ENCODE peak calls at places on chromosomes 2 and 18, in nine cellular contexts. One of them, this sample, is unnamed. For H3K4me1, the result is how much of the 10 kb centered on the place peaks cover.

GRCh38 chr18:78792094-78792493 is 187.5 kb upstream of the SALL3 start:
- DNase-seq in CD8-positive, alpha-beta memory T cell: no peak
- DNase-seq in IMR-90: no peak
- DNase-seq in endothelial cell of umbilical vein: no peak
- DNase-seq in A549: no peak
- DNase-seq in ovary: no peak
- DNase-seq in H9: no peak
- DNase-seq in tibial artery: no peak
- DNase-seq in left ventricle myocardium inferior: no peak
- DNase-seq in this sample: no peak

GRCh38 chr2:74188018-74188601 is 9.4 kb upstream of the MOB1A start:
- DNase-seq in endothelial cell of umbilical vein: no peak
- DNase-seq in ovary: no peak
- DNase-seq in A549: no peak
- DNase-seq in left ventricle myocardium inferior: no peak
- DNase-seq in tibial artery: no peak
- DNase-seq in IMR-90: peak
- DNase-seq in CD8-positive, alpha-beta memory T cell: no peak
- DNase-seq in H9: peak
- DNase-seq in this sample: peak

GRCh38 chr2:238594796-238595749 is 168.3 kb downstream of the ASB1 start:
- DNase-seq in A549: no peak
- DNase-seq in tibial artery: peak
- DNase-seq in left ventricle myocardium inferior: no peak
- DNase-seq in ovary: no peak
- DNase-seq in CD8-positive, alpha-beta memory T cell: no peak
- DNase-seq in H9: no peak
- DNase-seq in endothelial cell of umbilical vein: no peak
- DNase-seq in IMR-90: no peak
- DNase-seq in this sample: no peak

GRCh38 chr2:70983506-70984227 is 5.2 kb downstream of the ANKRD53 start:
- DNase-seq in tibial artery: peak
- DNase-seq in CD8-positive, alpha-beta memory T cell: no peak
- DNase-seq in H9: peak
- DNase-seq in A549: no peak
- DNase-seq in endothelial cell of umbilical vein: no peak
- DNase-seq in ovary: peak
- DNase-seq in left ventricle myocardium inferior: no peak
- DNase-seq in IMR-90: no peak
- DNase-seq in this sample: no peak

GRCh38 chr2:69163109-69163508 is 150.1 kb downstream of the ANTXR1 start:
- DNase-seq in ovary: no peak
- DNase-seq in H9: no peak
- DNase-seq in left ventricle myocardium inferior: no peak
- DNase-seq in endothelial cell of umbilical vein: peak
- DNase-seq in tibial artery: no peak
- DNase-seq in A549: peak
- DNase-seq in CD8-positive, alpha-beta memory T cell: no peak
- DNase-seq in IMR-90: peak
- DNase-seq in this sample: peak

GRCh38 chr18:3110034-3110752 is 97.2 kb upstream of the LPIN2 start:
- DNase-seq in endothelial cell of umbilical vein: no peak
- DNase-seq in ovary: no peak
- DNase-seq in H9: no peak
- DNase-seq in CD8-positive, alpha-beta memory T cell: no peak
- DNase-seq in left ventricle myocardium inferior: no peak
- DNase-seq in tibial artery: no peak
- DNase-seq in IMR-90: no peak
- DNase-seq in A549: no peak
- DNase-seq in this sample: no peak

GRCh38 chr2:238790877-238791276 is 57.0 kb upstream of the TWIST2 start:
- DNase-seq in ovary: no peak
- DNase-seq in left ventricle myocardium inferior: no peak
- DNase-seq in A549: no peak
- DNase-seq in tibial artery: no peak
- DNase-seq in endothelial cell of umbilical vein: no peak
- DNase-seq in CD8-positive, alpha-beta memory T cell: no peak
- DNase-seq in IMR-90: no peak
- DNase-seq in H9: no peak
- DNase-seq in this sample: no peak

GRCh38 chr2:136407113-136407951 is 289.4 kb upstream of the CXCR4 start:
- DNase-seq in H9: no peak
- DNase-seq in left ventricle myocardium inferior: no peak
- DNase-seq in IMR-90: no peak
- DNase-seq in ovary: no peak
- DNase-seq in tibial artery: no peak
- DNase-seq in A549: no peak
- DNase-seq in CD8-positive, alpha-beta memory T cell: no peak
- DNase-seq in endothelial cell of umbilical vein: no peak
- DNase-seq in this sample: no peak

GRCh38 chr18:50441518-50441917 is 66.7 kb downstream of the SKA1 start:
- DNase-seq in CD8-positive, alpha-beta memory T cell: no peak
- DNase-seq in ovary: no peak
- DNase-seq in tibial artery: no peak
- DNase-seq in A549: no peak
- DNase-seq in IMR-90: no peak
- DNase-seq in H9: no peak
- DNase-seq in left ventricle myocardium inferior: no peak
- DNase-seq in endothelial cell of umbilical vein: no peak
- DNase-seq in this sample: no peak

GRCh38 chr18:32735781-32736180 is 37.0 kb downstream of the KLHL14 start:
- DNase-seq in ovary: no peak
- DNase-seq in IMR-90: peak
- DNase-seq in H9: no peak
- DNase-seq in CD8-positive, alpha-beta memory T cell: no peak
- DNase-seq in A549: no peak
- DNase-seq in left ventricle myocardium inferior: no peak
- DNase-seq in tibial artery: no peak
- DNase-seq in endothelial cell of umbilical vein: no peak
- DNase-seq in this sample: no peak

GRCh38 chr18:61554946-61555361 is 221.7 kb downstream of the CDH20 start:
- DNase-seq in tibial artery: no peak
- DNase-seq in IMR-90: peak
- DNase-seq in endothelial cell of umbilical vein: no peak
- DNase-seq in H9: no peak
- DNase-seq in CD8-positive, alpha-beta memory T cell: no peak
- DNase-seq in ovary: no peak
- DNase-seq in left ventricle myocardium inferior: no peak
- DNase-seq in A549: no peak
- DNase-seq in this sample: no peak

GRCh38 chr2:197852127-197852526 is 47.7 kb downstream of the PLCL1 start:
- DNase-seq in A549: no peak
- DNase-seq in ovary: no peak
- DNase-seq in CD8-positive, alpha-beta memory T cell: no peak
- DNase-seq in H9: no peak
- DNase-seq in IMR-90: no peak
- DNase-seq in left ventricle myocardium inferior: no peak
- DNase-seq in endothelial cell of umbilical vein: no peak
- DNase-seq in tibial artery: no peak
- DNase-seq in this sample: no peak

DNA sequence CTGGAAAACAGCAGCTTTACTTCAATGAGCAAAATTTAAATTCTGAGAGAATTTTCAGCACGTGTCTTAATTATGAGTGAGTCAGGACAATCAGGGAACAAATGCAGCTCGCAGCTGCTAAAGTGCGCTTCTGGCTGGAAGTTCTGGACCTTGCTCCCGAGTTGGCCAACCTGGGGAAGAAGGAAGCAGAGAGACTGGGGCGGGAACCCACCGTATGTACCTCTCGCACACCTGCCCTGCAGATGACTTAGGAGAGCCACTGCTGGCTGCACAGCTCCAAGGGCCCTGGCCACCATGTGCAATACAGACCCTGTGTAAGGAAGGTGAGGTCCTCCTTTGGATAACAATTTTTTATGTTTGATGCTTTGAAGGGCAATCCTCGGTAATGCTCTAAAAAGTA is 42.4 kb downstream of the REEP1 start:
- DNase-seq in A549: no peak
- DNase-seq in tibial artery: no peak
- DNase-seq in IMR-90: no peak
- DNase-seq in ovary: no peak
- DNase-seq in H9: no peak
- DNase-seq in left ventricle myocardium inferior: no peak
- DNase-seq in CD8-positive, alpha-beta memory T cell: no peak
- DNase-seq in endothelial cell of umbilical vein: no peak
- DNase-seq in this sample: no peak
- H3K4me1 ChIP-seq in A549: under half
- H3K4me1 ChIP-seq in tibial artery: under half
- H3K4me1 ChIP-seq in IMR-90: under half
- H3K4me1 ChIP-seq in ovary: under half
- H3K4me1 ChIP-seq in H9: under half
- H3K4me1 ChIP-seq in left ventricle myocardium inferior: half or more
- H3K4me1 ChIP-seq in CD8-positive, alpha-beta memory T cell: under half
- H3K4me1 ChIP-seq in endothelial cell of umbilical vein: under half
- H3K4me1 ChIP-seq in this sample: under half

GRCh38 chr2:65380243-65380642 is 52.2 kb downstream of the SPRED2 start:
- DNase-seq in H9: no peak
- DNase-seq in CD8-positive, alpha-beta memory T cell: no peak
- DNase-seq in endothelial cell of umbilical vein: no peak
- DNase-seq in left ventricle myocardium inferior: no peak
- DNase-seq in A549: no peak
- DNase-seq in ovary: no peak
- DNase-seq in IMR-90: no peak
- DNase-seq in tibial artery: no peak
- DNase-seq in this sample: no peak

GRCh38 chr2:65379721-65380171 is 52.7 kb downstream of the SPRED2 start:
- DNase-seq in IMR-90: no peak
- DNase-seq in tibial artery: no peak
- DNase-seq in H9: no peak
- DNase-seq in left ventricle myocardium inferior: no peak
- DNase-seq in ovary: no peak
- DNase-seq in CD8-positive, alpha-beta memory T cell: no peak
- DNase-seq in A549: no peak
- DNase-seq in endothelial cell of umbilical vein: no peak
- DNase-seq in this sample: no peak

GRCh38 chr2:65379168-65379672 is 53.2 kb downstream of the SPRED2 start:
- DNase-seq in IMR-90: no peak
- DNase-seq in ovary: no peak
- DNase-seq in left ventricle myocardium inferior: no peak
- DNase-seq in CD8-positive, alpha-beta memory T cell: no peak
- DNase-seq in endothelial cell of umbilical vein: no peak
- DNase-seq in A549: no peak
- DNase-seq in tibial artery: no peak
- DNase-seq in H9: no peak
- DNase-seq in this sample: no peak

GRCh38 chr2:65377556-65378307 is 54.7 kb downstream of the SPRED2 start:
- DNase-seq in A549: no peak
- DNase-seq in IMR-90: peak
- DNase-seq in H9: peak
- DNase-seq in endothelial cell of umbilical vein: peak
- DNase-seq in CD8-positive, alpha-beta memory T cell: no peak
- DNase-seq in tibial artery: no peak
- DNase-seq in ovary: no peak
- DNase-seq in left ventricle myocardium inferior: no peak
- DNase-seq in this sample: peak

GRCh38 chr2:65378308-65378689 is 54.1 kb downstream of the SPRED2 start:
- DNase-seq in left ventricle myocardium inferior: no peak
- DNase-seq in ovary: no peak
- DNase-seq in IMR-90: no peak
- DNase-seq in H9: no peak
- DNase-seq in A549: no peak
- DNase-seq in endothelial cell of umbilical vein: no peak
- DNase-seq in CD8-positive, alpha-beta memory T cell: no peak
- DNase-seq in tibial artery: no peak
- DNase-seq in this sample: no peak
- H3K4me1 ChIP-seq in left ventricle myocardium inferior: half or more
- H3K4me1 ChIP-seq in ovary: under half
- H3K4me1 ChIP-seq in IMR-90: under half
- H3K4me1 ChIP-seq in H9: under half
- H3K4me1 ChIP-seq in A549: half or more
- H3K4me1 ChIP-seq in endothelial cell of umbilical vein: under half
- H3K4me1 ChIP-seq in CD8-positive, alpha-beta memory T cell: under half
- H3K4me1 ChIP-seq in tibial artery: under half
- H3K4me1 ChIP-seq in this sample: under half

DNA sequence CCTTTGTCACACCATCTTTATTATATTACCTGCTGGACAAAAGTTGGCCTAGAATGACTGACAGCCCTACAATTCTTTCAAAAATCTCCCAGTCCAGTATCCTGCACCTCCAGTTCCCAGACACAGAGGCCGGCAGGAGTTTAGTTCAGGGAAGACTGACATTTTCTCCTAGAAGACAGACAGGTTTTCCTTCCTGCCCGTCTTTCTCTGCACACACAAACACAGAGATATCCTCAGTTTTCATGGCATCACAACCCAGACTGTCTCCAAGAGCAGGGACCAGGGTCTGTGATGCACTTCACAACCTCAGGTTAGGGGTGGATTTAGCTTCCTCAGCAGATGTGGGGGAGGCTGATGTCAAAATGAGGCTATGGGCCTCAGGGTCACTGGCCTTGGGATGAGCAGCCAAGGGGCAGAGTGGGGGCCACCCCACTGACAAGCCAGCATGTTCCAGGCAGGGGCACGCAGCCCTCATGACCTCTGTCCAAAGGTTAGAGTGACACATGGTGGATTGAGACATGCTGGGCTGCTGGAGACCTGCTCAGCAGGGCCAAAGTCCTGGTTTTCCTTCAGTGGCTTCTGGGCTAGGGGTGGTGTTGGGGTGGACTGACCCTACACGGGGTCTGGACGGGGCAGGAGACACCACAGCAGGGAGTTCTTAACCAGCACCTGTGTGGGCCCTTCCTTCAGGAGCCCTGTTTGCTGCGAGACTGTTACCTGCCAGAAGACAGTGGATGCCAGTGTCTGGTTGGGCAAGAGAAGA is 70.5 kb downstream of the SFXN5 start:
- DNase-seq in left ventricle myocardium inferior: no peak
- DNase-seq in A549: no peak
- DNase-seq in endothelial cell of umbilical vein: no peak
- DNase-seq in tibial artery: peak
- DNase-seq in H9: peak
- DNase-seq in ovary: no peak
- DNase-seq in IMR-90: no peak
- DNase-seq in CD8-positive, alpha-beta memory T cell: no peak
- DNase-seq in this sample: no peak
- H3K4me1 ChIP-seq in left ventricle myocardium inferior: under half
- H3K4me1 ChIP-seq in A549: under half
- H3K4me1 ChIP-seq in endothelial cell of umbilical vein: under half
- H3K4me1 ChIP-seq in tibial artery: under half
- H3K4me1 ChIP-seq in H9: under half
- H3K4me1 ChIP-seq in ovary: under half
- H3K4me1 ChIP-seq in IMR-90: under half
- H3K4me1 ChIP-seq in CD8-positive, alpha-beta memory T cell: under half
- H3K4me1 ChIP-seq in this sample: under half

GRCh38 chr2:206873426-206873825 is 65.9 kb upstream of the CPO start:
- DNase-seq in IMR-90: no peak
- DNase-seq in left ventricle myocardium inferior: no peak
- DNase-seq in CD8-positive, alpha-beta memory T cell: no peak
- DNase-seq in A549: no peak
- DNase-seq in ovary: no peak
- DNase-seq in tibial artery: no peak
- DNase-seq in endothelial cell of umbilical vein: no peak
- DNase-seq in H9: no peak
- DNase-seq in this sample: no peak

GRCh38 chr2:206875701-206876100 is 63.6 kb upstream of the CPO start:
- DNase-seq in CD8-positive, alpha-beta memory T cell: no peak
- DNase-seq in left ventricle myocardium inferior: no peak
- DNase-seq in IMR-90: no peak
- DNase-seq in tibial artery: no peak
- DNase-seq in ovary: no peak
- DNase-seq in endothelial cell of umbilical vein: no peak
- DNase-seq in A549: no peak
- DNase-seq in H9: no peak
- DNase-seq in this sample: no peak

GRCh38 chr2:206867006-206867405 is 72.3 kb upstream of the CPO start:
- DNase-seq in CD8-positive, alpha-beta memory T cell: no peak
- DNase-seq in left ventricle myocardium inferior: no peak
- DNase-seq in ovary: no peak
- DNase-seq in endothelial cell of umbilical vein: no peak
- DNase-seq in A549: no peak
- DNase-seq in IMR-90: no peak
- DNase-seq in tibial artery: no peak
- DNase-seq in H9: no peak
- DNase-seq in this sample: no peak

GRCh38 chr2:206869824-206870495 is 69.4 kb upstream of the CPO start:
- DNase-seq in IMR-90: no peak
- DNase-seq in tibial artery: no peak
- DNase-seq in A549: no peak
- DNase-seq in endothelial cell of umbilical vein: no peak
- DNase-seq in H9: no peak
- DNase-seq in ovary: no peak
- DNase-seq in left ventricle myocardium inferior: no peak
- DNase-seq in CD8-positive, alpha-beta memory T cell: no peak
- DNase-seq in this sample: no peak
- H3K4me1 ChIP-seq in IMR-90: under half
- H3K4me1 ChIP-seq in tibial artery: under half
- H3K4me1 ChIP-seq in A549: under half
- H3K4me1 ChIP-seq in endothelial cell of umbilical vein: under half
- H3K4me1 ChIP-seq in H9: under half
- H3K4me1 ChIP-seq in ovary: under half
- H3K4me1 ChIP-seq in left ventricle myocardium inferior: under half
- H3K4me1 ChIP-seq in CD8-positive, alpha-beta memory T cell: under half
- H3K4me1 ChIP-seq in this sample: under half